ENCODE peak calls at places on chromosome 3, in four cellular contexts. U is GM12878, D is HEK293T, M is HepG2. V is an unnamed sample.

GRCh38 chr3:149587383-149587782 is 70.4 kb downstream of the WWTR1 start:
- DNase-seq in U (no peak), D (no peak), M (no peak), V (no peak)

GRCh38 chr3:51966016-51966415 is 1.2 kb downstream of the PCBP4 start:
- DNase-seq in U (no peak), D (no peak), M (no peak), V (no peak)

GRCh38 chr3:189902230-189903186 is 218.2 kb downstream of the P3H2 start:
- DNase-seq in U (no peak), D (no peak), M (no peak), V (no peak)

GRCh38 chr3:138114431-138114918 is 933 bp downstream of the DZIP1L start:
- DNase-seq in U (no peak), D (peak), M (peak), V (no peak)

GRCh38 chr3:190404715-190405114 is 16.8 kb downstream of the CLDN16 start:
- DNase-seq in U (no peak), D (no peak), M (no peak), V (no peak)

GRCh38 chr3:34229871-34230270 is 431.4 kb downstream of the PDCD6IP start:
- DNase-seq in U (no peak), D (no peak), M (no peak), V (no peak)

GRCh38 chr3:44029100-44029499 is 212.6 kb upstream of the TOPAZ1 start:
- DNase-seq in U (no peak), D (no peak), M (no peak), V (no peak)

GRCh38 chr3:6097021-6097420 is 763.9 kb upstream of the GRM7 start:
- DNase-seq in U (no peak), D (no peak), M (no peak), V (no peak)

GRCh38 chr3:31926543-31926942 is 54.5 kb downstream of the OSBPL10 start:
- DNase-seq in U (no peak), D (no peak), M (no peak), V (no peak)

GRCh38 chr3:22039156-22039555 is 288.1 kb upstream of the ZNF385D start:
- DNase-seq in U (no peak), D (no peak), M (no peak), V (no peak)

GRCh38 chr3:37540786-37541185 is 320.9 kb upstream of the CTDSPL start:
- DNase-seq in U (no peak), D (no peak), M (no peak), V (no peak)

GRCh38 chr3:183098538-183099025 is 714 bp downstream of the MCCC1 start:
- DNase-seq in U (no peak), D (no peak), M (no peak), V (no peak)

GRCh38 chr3:58073315-58074125 is 65.3 kb downstream of the FLNB start:
- DNase-seq in U (no peak), D (no peak), M (no peak), V (no peak)

GRCh38 chr3:168847293-168847883 is 751.7 kb upstream of the GOLIM4 start:
- DNase-seq in U (peak), D (peak), M (no peak), V (no peak)

GRCh38 chr3:136559896-136560295 is 192.3 kb downstream of the STAG1 start:
- DNase-seq in U (no peak), D (no peak), M (no peak), V (no peak)

GRCh38 chr3:38207262-38208003 is 42.1 kb downstream of the OXSR1 start:
- DNase-seq in U (no peak), D (no peak), M (no peak), V (no peak)

GRCh38 chr3:158789592-158789991 is 12.3 kb upstream of the MFSD1 start:
- DNase-seq in U (no peak), D (no peak), M (peak), V (peak)

GRCh38 chr3:123093696-123094095 is 26.9 kb downstream of the PDIA5 start:
- DNase-seq in U (no peak), D (no peak), M (no peak), V (no peak)

GRCh38 chr3:69458798-69459197 is 72.9 kb upstream of the FRMD4B start:
- DNase-seq in U (no peak), D (no peak), M (no peak), V (no peak)

GRCh38 chr3:9230596-9230995 is 18.9 kb downstream of the SRGAP3 start:
- DNase-seq in U (no peak), D (no peak), M (no peak), V (no peak)

DNA sequence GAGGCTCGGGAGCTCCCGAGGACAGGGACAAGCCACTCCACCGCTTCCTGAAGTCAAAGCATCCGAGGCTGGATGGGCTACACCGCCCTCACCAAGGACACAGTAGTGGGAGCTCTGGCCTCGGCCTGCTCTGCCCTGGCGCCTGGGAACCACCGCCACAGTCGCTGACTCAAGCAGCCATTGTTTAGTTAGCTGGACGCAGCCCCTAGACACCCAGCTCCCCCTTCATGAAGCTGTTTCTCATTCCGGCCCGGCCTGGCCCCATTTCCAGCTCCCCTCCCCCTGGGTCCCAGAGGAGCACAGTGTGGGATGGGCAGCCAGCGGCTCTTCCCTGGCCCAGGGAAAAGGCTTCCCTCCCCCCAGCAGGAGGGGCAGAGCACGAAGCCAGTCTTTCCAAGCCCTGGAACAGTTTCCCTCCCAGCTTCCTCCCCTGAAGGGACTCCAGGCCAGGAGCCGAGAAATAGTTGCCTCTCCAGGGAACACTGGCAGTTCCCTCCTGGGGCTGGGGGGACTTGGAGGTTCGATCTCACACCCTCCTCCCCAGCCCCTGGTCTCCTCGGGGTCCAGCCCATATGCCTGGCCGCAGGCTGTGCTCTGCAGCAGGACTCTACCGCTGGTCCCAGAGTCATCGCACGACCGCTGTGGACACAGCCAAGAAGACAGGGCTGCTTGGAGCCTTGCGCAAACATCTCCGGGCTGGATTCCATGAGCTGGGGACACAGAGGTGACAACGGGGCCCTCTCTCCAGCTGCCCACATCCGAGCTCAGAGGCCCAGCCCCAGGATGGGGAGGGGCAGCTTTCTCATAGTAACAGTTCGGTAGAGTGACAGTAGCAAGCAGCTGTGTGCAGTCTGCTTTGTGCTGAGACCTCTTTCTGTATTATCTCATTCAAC is 10.0 kb downstream of the PLXND1 start:
- DNase-seq in U (no peak), D (no peak), M (peak), V (peak)
- TF ChIP-seq TARDBP in U (no peak), D (no peak), M (peak), V (no peak)

GRCh38 chr3:128294999-128295468 is 141.8 kb downstream of the EEFSEC start:
- DNase-seq in U (no peak), D (no peak), M (no peak), V (no peak)

GRCh38 chr3:128293930-128294329 is 140.6 kb downstream of the EEFSEC start:
- DNase-seq in U (no peak), D (no peak), M (no peak), V (no peak)

GRCh38 chr3:128301186-128302023 is 148.1 kb downstream of the EEFSEC start:
- DNase-seq in U (no peak), D (no peak), M (no peak), V (no peak)

GRCh38 chr3:128296469-128297251 is 143.4 kb downstream of the EEFSEC start:
- DNase-seq in U (no peak), D (no peak), M (no peak), V (no peak)

GRCh38 chr3:128297401-128298138 is 144.3 kb downstream of the EEFSEC start:
- DNase-seq in U (no peak), D (no peak), M (no peak), V (no peak)
- TF ChIP-seq TARDBP in U (no peak), D (no peak), M (no peak), V (no peak)

DNA sequence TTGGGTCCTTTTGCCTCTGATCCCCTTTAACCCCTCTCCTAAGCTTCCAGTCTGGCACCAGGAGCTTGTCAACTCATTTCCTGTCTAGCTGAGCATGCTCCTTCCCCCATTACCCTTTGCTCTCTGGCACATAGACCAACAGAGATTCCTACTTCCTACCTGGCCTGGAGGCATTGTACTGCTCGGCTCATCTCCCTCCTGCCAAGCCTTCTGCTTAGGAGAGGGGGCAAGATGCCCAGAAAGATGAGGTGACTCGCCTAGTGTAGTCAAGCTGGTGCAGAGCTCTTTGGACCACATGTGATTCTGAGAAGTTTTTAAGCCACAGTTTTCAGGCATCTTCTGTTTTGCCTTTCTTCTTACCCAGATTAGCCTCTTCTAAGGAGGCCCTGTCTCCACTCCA is 95.4 kb downstream of the ZNF621 start:
- DNase-seq in U (no peak), D (no peak), M (no peak), V (no peak)
- TF ChIP-seq TARDBP in U (no peak), D (no peak), M (no peak), V (no peak)

DNA sequence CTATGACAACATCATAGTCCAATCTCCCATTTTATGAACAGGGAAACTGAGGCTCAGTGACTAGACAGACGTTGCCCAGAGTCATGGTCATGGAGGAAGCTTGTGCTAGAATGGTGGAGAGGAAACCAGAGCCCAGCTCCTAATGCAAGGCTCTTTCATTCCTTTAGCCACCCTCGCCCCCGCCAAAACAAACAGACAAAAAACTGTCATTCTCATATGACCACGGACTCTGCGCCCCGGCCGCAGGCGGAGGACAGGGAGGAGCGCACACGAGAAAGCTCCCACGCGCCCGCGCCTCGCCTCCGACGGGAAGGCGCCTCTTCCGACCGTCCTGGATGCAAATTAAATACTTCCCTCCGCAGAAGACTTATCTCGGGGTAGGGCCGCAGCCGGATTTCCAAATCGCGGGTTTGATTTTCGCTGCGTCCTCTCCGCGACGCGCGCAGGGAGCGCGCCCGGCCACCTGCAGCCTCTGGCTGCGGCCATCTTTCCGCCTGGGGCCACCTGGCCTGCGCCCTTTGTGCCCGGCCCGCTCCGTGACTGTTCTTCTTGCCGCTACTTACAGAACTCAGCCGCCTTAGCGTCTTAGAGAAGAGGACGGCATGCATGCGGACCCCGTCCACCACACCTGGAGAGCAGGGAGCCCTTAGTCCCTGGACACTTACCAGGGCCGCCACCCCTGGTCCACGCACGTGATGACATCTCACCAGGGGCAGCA is 646 bp upstream of the ATP13A3 start:
- DNase-seq in U (no peak), D (no peak), M (no peak), V (peak)
- TF ChIP-seq TARDBP in U (no peak), D (no peak), M (no peak), V (peak)

DNA sequence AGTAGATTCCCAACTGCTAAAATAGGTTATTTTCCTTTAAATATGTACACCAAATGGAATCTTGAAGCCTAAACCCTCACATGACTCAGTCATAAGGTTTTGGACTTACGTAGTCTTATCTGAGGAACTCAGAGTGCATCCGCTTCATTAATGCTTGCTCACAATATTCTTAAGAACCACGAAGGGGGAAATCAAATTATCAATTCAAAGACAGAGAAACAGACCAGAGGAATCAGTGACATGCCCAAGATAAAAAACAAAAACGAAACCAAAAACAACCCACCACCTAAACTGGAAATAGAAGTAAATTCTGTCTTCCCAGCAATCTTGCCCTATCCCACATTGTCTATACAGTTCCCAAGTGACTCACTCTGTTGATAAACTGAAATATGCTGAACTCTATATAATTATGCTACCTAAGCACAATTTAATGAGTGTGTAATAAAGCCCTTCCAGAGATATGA is 135.4 kb upstream of the CBLB start:
- DNase-seq in U (no peak), D (no peak), M (no peak), V (peak)
- TF ChIP-seq TARDBP in U (no peak), D (no peak), M (no peak), V (no peak)

GRCh38 chr3:72285483-72285882 is 500.5 kb upstream of the PROK2 start:
- DNase-seq in U (no peak), D (no peak), M (no peak), V (no peak)

GRCh38 chr3:72289708-72290104 is 504.8 kb upstream of the PROK2 start:
- DNase-seq in U (no peak), D (no peak), M (no peak), V (no peak)

GRCh38 chr3:72287941-72288340 is 503.0 kb upstream of the PROK2 start:
- DNase-seq in U (no peak), D (no peak), M (no peak), V (no peak)

GRCh38 chr3:72290859-72291641 is 506.1 kb upstream of the PROK2 start:
- DNase-seq in U (no peak), D (no peak), M (no peak), V (peak)

GRCh38 chr3:72288955-72289707 is 504.2 kb upstream of the PROK2 start:
- DNase-seq in U (no peak), D (no peak), M (no peak), V (peak)
- TF ChIP-seq TARDBP in U (no peak), D (no peak), M (no peak), V (no peak)